ENCODE peak calls at places on chromosomes 2 and 18, in eight cellular contexts. W, N, O, S, C, P, H and E are unnamed samples.

GRCh38 chr2:32360416-32360815 is 3.6 kb downstream of the BIRC6 start:
- DNase-seq in W (no peak), N (no peak), O (no peak), S (no peak), C (no peak), P (peak; percentile 56), H (no peak), E (no peak)

GRCh38 chr18:72460210-72460680 is 83.9 kb downstream of the CBLN2 start:
- DNase-seq in W (no peak), N (no peak), O (no peak), S (no peak), C (no peak), P (peak; percentile 6), H (no peak), E (no peak)

GRCh38 chr2:216447293-216447692 is 35.0 kb downstream of the SMARCAL1 start:
- DNase-seq in W (peak; percentile 34), N (no peak), O (no peak), S (no peak), C (no peak), P (no peak), H (no peak), E (no peak)

GRCh38 chr2:171389325-171389724 is 44.5 kb downstream of the METTL8 start:
- DNase-seq in W (no peak), N (no peak), O (no peak), S (no peak), C (no peak), P (no peak), H (no peak), E (no peak)

GRCh38 chr2:37617119-37617892 is 54.1 kb downstream of the CDC42EP3 start:
- DNase-seq in W (no peak), N (no peak), O (no peak), S (no peak), C (no peak), P (no peak), H (no peak), E (no peak)

GRCh38 chr2:41907141-41907540 is 140.7 kb upstream of the PKDCC start:
- DNase-seq in W (no peak), N (no peak), O (no peak), S (no peak), C (no peak), P (no peak), H (no peak), E (no peak)

GRCh38 chr18:33873127-33873526 is 295.1 kb downstream of the ASXL3 start:
- DNase-seq in W (no peak), N (no peak), O (no peak), S (no peak), C (no peak), P (no peak), H (no peak), E (no peak)

GRCh38 chr2:215361876-215362561 is 50.2 kb downstream of the ATIC start:
- DNase-seq in W (no peak), N (no peak), O (no peak), S (no peak), C (no peak), P (peak; percentile 17), H (no peak), E (no peak)

GRCh38 chr2:38374978-38375377 is 2.1 kb downstream of the ATL2 start:
- DNase-seq in W (no peak), N (no peak), O (no peak), S (no peak), C (no peak), P (no peak), H (no peak), E (no peak)

DNA sequence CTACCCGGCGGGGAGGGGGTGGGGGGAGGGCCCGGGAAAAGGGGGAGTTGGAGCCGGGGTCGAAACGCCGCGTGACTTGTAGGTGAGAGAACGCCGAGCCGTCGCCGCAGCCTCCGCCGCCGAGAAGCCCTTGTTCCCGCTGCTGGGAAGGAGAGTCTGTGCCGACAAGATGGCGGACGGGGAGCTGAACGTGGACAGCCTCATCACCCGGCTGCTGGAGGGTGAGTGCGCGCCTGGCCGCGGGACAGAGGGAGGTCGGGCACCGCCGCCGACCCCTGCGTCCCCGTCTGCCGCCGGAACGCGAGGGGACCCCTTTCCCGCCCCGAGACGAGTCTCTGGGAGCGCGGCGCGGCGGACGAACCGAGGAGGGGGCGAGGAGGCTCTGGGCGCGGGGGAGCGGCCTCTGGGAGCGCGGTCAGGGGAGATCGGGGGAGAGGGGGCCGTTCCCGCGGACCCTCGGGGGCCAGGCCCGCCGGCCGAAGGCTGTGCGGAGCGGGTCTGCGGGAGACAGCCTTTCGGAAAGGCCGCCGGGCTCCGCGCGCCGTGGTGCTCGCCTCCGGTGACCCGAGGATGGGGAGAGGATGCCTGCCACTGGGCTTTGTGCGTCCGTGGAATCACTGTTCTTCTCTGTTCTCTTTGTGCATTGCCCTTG is 452 bp downstream of the PPP1CB start:
- DNase-seq in W (no peak), N (no peak), O (no peak), S (no peak), C (no peak), P (no peak), H (peak; percentile 58), E (peak; percentile 74)
- TF ChIP-seq POLR2A in W (no peak), N (no peak), O (no peak), S (no peak), C (no peak), P (peak; percentile 77), H (no peak), E (peak; percentile 56)

DNA sequence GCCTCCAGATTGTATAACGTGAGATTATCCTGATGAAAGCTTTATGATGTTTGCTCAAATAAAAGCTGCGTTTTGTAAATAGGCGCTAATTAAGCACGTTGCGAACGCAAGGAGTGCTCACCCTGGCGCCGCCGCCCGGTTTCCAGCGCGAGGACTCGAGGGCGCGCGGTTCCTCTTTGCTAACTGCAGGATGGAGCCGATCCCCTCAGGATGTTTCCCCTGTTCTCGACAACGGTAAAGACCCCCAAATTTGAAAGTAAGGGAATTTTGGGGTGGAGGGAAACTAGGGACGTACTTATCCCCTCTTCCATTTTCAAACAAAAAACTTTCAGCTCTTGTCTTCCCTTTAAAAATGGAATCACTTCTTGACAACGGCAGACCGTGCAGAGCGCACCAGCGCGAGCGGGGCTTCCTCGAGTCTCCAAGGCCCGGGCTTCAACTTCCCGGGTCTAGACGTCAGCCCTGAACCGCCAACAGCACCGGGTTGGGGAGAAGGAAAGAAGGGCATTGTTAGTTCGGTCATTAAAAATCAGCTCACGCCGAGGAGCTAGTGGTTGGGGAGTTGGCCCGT is 1.1 kb upstream of the GBX2 start:
- DNase-seq in W (no peak), N (no peak), O (no peak), S (no peak), C (no peak), P (no peak), H (no peak), E (peak; percentile 45)
- H3K4me1 ChIP-seq in W (peaks cover 15% of the 10 kb centered on the region), N (peaks cover 32% of the 10 kb centered on the region), O (peaks cover 87% of the 10 kb centered on the region), S (peaks cover 13% of the 10 kb centered on the region), C (peaks cover 46% of the 10 kb centered on the region), P (peaks cover 2% of the 10 kb centered on the region), H (peaks cover 25% of the 10 kb centered on the region), E (peaks cover 67% of the 10 kb centered on the region)

GRCh38 chr2:29311458-29311857 is 196.2 kb downstream of the CLIP4 start:
- DNase-seq in W (no peak), N (no peak), O (no peak), S (no peak), C (no peak), P (no peak), H (no peak), E (no peak)
- TF ChIP-seq POLR2A in W (no peak), N (no peak), O (no peak), S (no peak), C (no peak), P (no peak), H (no peak), E (no peak)

GRCh38 chr2:240557101-240557751 is 562 bp downstream of the ANKMY1 start:
- DNase-seq in W (no peak), N (no peak), O (peak; percentile 68), S (peak; percentile 3), C (peak; percentile 15), P (no peak), H (no peak), E (no peak)
- H3K4me1 ChIP-seq in W (peaks cover 29% of the 10 kb centered on the region), N (peaks cover 27% of the 10 kb centered on the region), O (peaks cover 47% of the 10 kb centered on the region), S (peaks cover 13% of the 10 kb centered on the region), C (peaks cover 35% of the 10 kb centered on the region), P (peaks cover 5% of the 10 kb centered on the region), H (peaks cover 34% of the 10 kb centered on the region), E (peaks cover 46% of the 10 kb centered on the region)